ENCODE peak calls at places on chromosomes 16 and 17, in four cellular contexts. Z is tibial nerve, O is ascending aorta, F is body of pancreas. I is an unnamed sample.

GRCh38 chr17:21282231-21282630 is 2.3 kb upstream of the MAP2K3 start:
- DNase-seq in Z (no peak), O (peak), F (no peak), I (peak)

GRCh38 chr17:8072339-8072726 is 15.2 kb downstream of the ALOX12B start:
- DNase-seq in Z (no peak), O (no peak), F (no peak), I (no peak)

GRCh38 chr16:68737046-68737729 is at the start of gene CDH1:
- DNase-seq in Z (no peak), O (no peak), F (peak), I (no peak)

GRCh38 chr16:77131398-77131797 is 59.6 kb upstream of the MON1B start:
- DNase-seq in O (no peak), F (no peak), Z (no peak), I (no peak)

GRCh38 chr16:79962962-79963361 is 362.4 kb upstream of the MAF start:
- DNase-seq in F (no peak), O (no peak), Z (no peak), I (no peak)

GRCh38 chr17:77410470-77410869 is 269.7 kb downstream of the SEC14L1 start:
- DNase-seq in O (no peak), Z (no peak), F (no peak), I (no peak)

GRCh38 chr16:88591577-88592021 is 21.4 kb downstream of the ZC3H18 start:
- DNase-seq in Z (peak), F (no peak), O (peak), I (no peak)

GRCh38 chr16:87207509-87207908 is 109.7 kb downstream of the C16orf95 start:
- DNase-seq in F (no peak), O (no peak), Z (peak), I (peak)

GRCh38 chr16:23182206-23182674 is 305 bp upstream of the SCNN1G start:
- DNase-seq in Z (peak), O (peak), F (peak), I (peak)

GRCh38 chr16:12639044-12639443 is 164.6 kb downstream of the CPPED1 start:
- DNase-seq in O (no peak), F (no peak), Z (no peak), I (peak)

GRCh38 chr16:79211581-79211980 is 389.0 kb downstream of the MAF start:
- DNase-seq in Z (no peak), F (no peak), O (no peak), I (no peak)

GRCh38 chr17:59373879-59374495 is 42.5 kb downstream of the YPEL2 start:
- DNase-seq in O (peak), Z (peak), F (no peak), I (peak)

GRCh38 chr17:48160177-48160967 is 52.8 kb downstream of the SNX11 start:
- DNase-seq in O (no peak), F (peak), Z (no peak), I (no peak)

GRCh38 chr16:76237471-76237870 is 39.7 kb upstream of the CNTNAP4 start:
- DNase-seq in O (no peak), F (no peak), Z (no peak), I (no peak)

GRCh38 chr17:13024526-13025263 is 6.9 kb upstream of the ELAC2 start:
- DNase-seq in O (peak), Z (peak), F (peak), I (peak)

GRCh38 chr17:1239210-1239609 is 31.0 kb upstream of the BHLHA9 start:
- DNase-seq in O (no peak), Z (no peak), F (no peak), I (peak)

GRCh38 chr16:12293913-12294312 is 317.4 kb downstream of the SNX29 start:
- DNase-seq in F (no peak), O (no peak), Z (no peak), I (no peak)

GRCh38 chr16:73483076-73483791 is 435.3 kb upstream of the ZFHX3 start:
- DNase-seq in O (no peak), Z (no peak), F (no peak), I (no peak)

GRCh38 chr17:51439395-51440229 is 179.3 kb downstream of the UTP18 start:
- DNase-seq in O (no peak), Z (no peak), F (no peak), I (no peak)

GRCh38 chr16:84652565-84652964 is 4.3 kb downstream of the KLHL36 start:
- DNase-seq in F (no peak), Z (no peak), O (no peak), I (no peak)

GRCh38 chr17:78839173-78839761 is 1.3 kb downstream of the USP36 start:
- DNase-seq in F (no peak), Z (no peak), O (no peak), I (peak)

GRCh38 chr16:80554037-80554436 is 13.2 kb downstream of the DYNLRB2 start:
- DNase-seq in Z (no peak), F (no peak), O (no peak), I (no peak)

GRCh38 chr16:28863929-28864886 is 565 bp downstream of the SH2B1 start:
- DNase-seq in F (no peak), O (no peak), Z (peak), I (peak)

GRCh38 chr17:51650772-51651171 is 390.4 kb downstream of the UTP18 start:
- DNase-seq in F (no peak), O (no peak), Z (no peak), I (no peak)

GRCh38 chr17:15341385-15341849 is at the start of gene TEKT3:
- DNase-seq in Z (peak), O (peak), F (peak), I (peak)

GRCh38 chr17:57889252-57889651 is 39.4 kb upstream of the MRPS23 start:
- DNase-seq in Z (no peak), O (no peak), F (no peak), I (no peak)

GRCh38 chr16:56608043-56608875 is at the start of gene MT2A:
- DNase-seq in F (peak), O (peak), Z (peak), I (peak)
- TF ChIP-seq CTCF in F (no peak), O (no peak), Z (no peak), I (no peak)

GRCh38 chr16:71878911-71879310 is 5.1 kb downstream of the ZNF821 start:
- DNase-seq in F (no peak), O (no peak), Z (no peak), I (no peak)
- H3K4me3 ChIP-seq in F (no peak), O (no peak), Z (no peak), I (no peak)

GRCh38 chr17:64185101-64185500 is 55.2 kb upstream of the ERN1 start:
- DNase-seq in F (no peak), Z (no peak), O (no peak), I (no peak)
- TF ChIP-seq CTCF in F (no peak), Z (no peak), O (no peak), I (no peak)

GRCh38 chr16:1532771-1533170 is 695 bp upstream of the TMEM204 start:
- DNase-seq in F (no peak), Z (no peak), O (no peak), I (no peak)
- H3K4me3 ChIP-seq in F (no peak), Z (no peak), O (peak), I (no peak)

DNA sequence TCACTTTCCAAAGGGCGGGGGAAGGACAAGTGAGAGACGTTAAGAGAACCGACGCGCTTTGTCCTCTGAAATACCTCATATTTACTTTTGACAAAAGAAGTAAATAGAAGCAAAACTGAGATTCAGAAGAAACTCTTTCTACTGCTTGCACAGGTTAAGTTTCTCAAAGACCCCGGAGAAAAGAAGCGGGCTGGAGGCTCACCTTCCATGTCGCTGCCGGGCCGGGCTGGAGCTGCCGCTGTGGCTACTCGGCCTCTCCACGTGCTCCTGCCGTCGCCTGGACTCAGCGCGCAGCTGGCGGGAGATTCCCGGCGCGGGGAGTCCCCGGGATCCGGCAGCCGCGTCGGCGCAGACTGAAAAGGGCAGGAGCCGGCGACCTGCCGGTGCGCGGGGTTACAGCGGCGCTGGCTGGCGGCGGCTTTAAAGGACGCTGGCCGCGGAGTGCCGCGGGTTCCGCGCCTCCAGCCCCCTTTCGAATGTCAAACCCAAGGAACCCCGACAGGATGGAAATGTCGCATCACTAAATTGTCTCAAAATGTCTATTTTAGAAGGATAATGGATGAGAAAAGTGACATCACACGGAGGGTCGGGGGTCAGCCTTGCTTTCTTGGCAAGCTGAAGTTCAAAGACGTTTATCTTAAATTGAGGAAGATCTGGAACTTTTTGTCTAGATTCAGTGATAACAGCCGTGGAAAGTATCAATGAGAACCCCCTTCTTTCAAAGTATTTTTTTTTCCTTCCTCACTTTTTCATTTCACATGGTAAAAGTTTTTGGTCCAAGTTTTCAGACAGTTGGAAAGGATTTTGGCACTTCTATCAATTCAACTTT is at the start of gene IKZF3:
- DNase-seq in Z (no peak), F (peak), O (peak), I (peak)
- TF ChIP-seq CTCF in Z (no peak), F (peak), O (no peak), I (no peak)

GRCh38 chr17:81128774-81129173 is 36.5 kb upstream of the PVALEF start:
- DNase-seq in F (no peak), O (no peak), Z (no peak), I (no peak)
- H3K4me3 ChIP-seq in F (no peak), O (no peak), Z (peak), I (no peak)

I was measured in choroid plexus epithelial cell.